ENCODE peak calls at places on chromosomes 13 and 19, in six cellular contexts. One of them, this sample, is unnamed.

GRCh38 chr13:66427330-66427990 is 802.7 kb downstream of the PCDH9 start:
- DNase-seq in tibial nerve: no peak
- DNase-seq in pancreas: no peak
- DNase-seq in MM.1S: no peak
- DNase-seq in iPS DF 6.9: no peak
- DNase-seq in breast epithelium: no peak
- DNase-seq in this sample: no peak

GRCh38 chr19:45772912-45773311 is 3.9 kb upstream of the SIX5 start:
- DNase-seq in tibial nerve: no peak
- DNase-seq in pancreas: peak
- DNase-seq in MM.1S: no peak
- DNase-seq in iPS DF 6.9: no peak
- DNase-seq in breast epithelium: no peak
- DNase-seq in this sample: no peak

GRCh38 chr13:100280681-100281080 is 191.8 kb downstream of the PCCA start:
- DNase-seq in tibial nerve: no peak
- DNase-seq in pancreas: no peak
- DNase-seq in MM.1S: no peak
- DNase-seq in iPS DF 6.9: no peak
- DNase-seq in breast epithelium: no peak
- DNase-seq in this sample: no peak

GRCh38 chr13:93522486-93522885 is 295.9 kb downstream of the GPC6 start:
- DNase-seq in tibial nerve: no peak
- DNase-seq in pancreas: no peak
- DNase-seq in MM.1S: no peak
- DNase-seq in iPS DF 6.9: no peak
- DNase-seq in breast epithelium: no peak
- DNase-seq in this sample: no peak

GRCh38 chr13:30892966-30893365 is 13.1 kb upstream of the MEDAG start:
- DNase-seq in tibial nerve: peak
- DNase-seq in pancreas: no peak
- DNase-seq in MM.1S: no peak
- DNase-seq in iPS DF 6.9: no peak
- DNase-seq in breast epithelium: no peak
- DNase-seq in this sample: peak

GRCh38 chr13:100517135-100517534 is 71.5 kb downstream of the GGACT start:
- DNase-seq in tibial nerve: no peak
- DNase-seq in pancreas: no peak
- DNase-seq in MM.1S: no peak
- DNase-seq in iPS DF 6.9: no peak
- DNase-seq in breast epithelium: no peak
- DNase-seq in this sample: no peak

GRCh38 chr19:33303791-33304759 is 1.7 kb upstream of the CEBPA start:
- DNase-seq in tibial nerve: no peak
- DNase-seq in pancreas: no peak
- DNase-seq in MM.1S: no peak
- DNase-seq in iPS DF 6.9: no peak
- DNase-seq in breast epithelium: peak
- DNase-seq in this sample: peak

GRCh38 chr13:65784088-65784816 is 1445.9 kb downstream of the PCDH9 start:
- DNase-seq in tibial nerve: no peak
- DNase-seq in pancreas: peak
- DNase-seq in MM.1S: no peak
- DNase-seq in iPS DF 6.9: no peak
- DNase-seq in breast epithelium: no peak
- DNase-seq in this sample: no peak

GRCh38 chr19:33248954-33249613 is 23.4 kb upstream of the SLC7A10 start:
- DNase-seq in tibial nerve: no peak
- DNase-seq in pancreas: peak
- DNase-seq in MM.1S: no peak
- DNase-seq in iPS DF 6.9: no peak
- DNase-seq in breast epithelium: no peak
- DNase-seq in this sample: no peak

GRCh38 chr13:97122381-97122996 is 99.6 kb upstream of the MBNL2 start:
- DNase-seq in tibial nerve: no peak
- DNase-seq in pancreas: no peak
- DNase-seq in MM.1S: no peak
- DNase-seq in iPS DF 6.9: no peak
- DNase-seq in breast epithelium: no peak
- DNase-seq in this sample: no peak

GRCh38 chr13:106533101-106533939 is 2.1 kb downstream of the EFNB2 start:
- DNase-seq in tibial nerve: peak
- DNase-seq in pancreas: peak
- DNase-seq in MM.1S: peak
- DNase-seq in iPS DF 6.9: no peak
- DNase-seq in breast epithelium: peak
- DNase-seq in this sample: peak

GRCh38 chr13:110535526-110535925 is 26.0 kb downstream of the RAB20 start:
- DNase-seq in tibial nerve: no peak
- DNase-seq in pancreas: peak
- DNase-seq in MM.1S: no peak
- DNase-seq in iPS DF 6.9: no peak
- DNase-seq in breast epithelium: no peak
- DNase-seq in this sample: no peak
- H3K27ac ChIP-seq in tibial nerve: peak
- H3K27ac ChIP-seq in pancreas: no peak
- H3K27ac ChIP-seq in MM.1S: no peak
- H3K27ac ChIP-seq in iPS DF 6.9: no peak
- H3K27ac ChIP-seq in breast epithelium: no peak
- H3K27ac ChIP-seq in this sample: no peak

GRCh38 chr19:35744688-35745327 is 410 bp downstream of the U2AF1L4 start:
- DNase-seq in tibial nerve: peak
- DNase-seq in pancreas: peak
- DNase-seq in MM.1S: peak
- DNase-seq in iPS DF 6.9: peak
- DNase-seq in breast epithelium: peak
- DNase-seq in this sample: peak

GRCh38 chr19:35745328-35746086 is at the start of the genes PSENEN and U2AF1L4:
- DNase-seq in tibial nerve: peak
- DNase-seq in pancreas: peak
- DNase-seq in MM.1S: peak
- DNase-seq in iPS DF 6.9: peak
- DNase-seq in breast epithelium: peak
- DNase-seq in this sample: peak

GRCh38 chr19:35746087-35746462 is 624 bp downstream of the PSENEN start:
- DNase-seq in tibial nerve: no peak
- DNase-seq in pancreas: no peak
- DNase-seq in MM.1S: no peak
- DNase-seq in iPS DF 6.9: no peak
- DNase-seq in breast epithelium: no peak
- DNase-seq in this sample: no peak

GRCh38 chr19:35748106-35749020 is at the start of gene LIN37:
- DNase-seq in tibial nerve: peak
- DNase-seq in pancreas: peak
- DNase-seq in MM.1S: peak
- DNase-seq in iPS DF 6.9: peak
- DNase-seq in breast epithelium: peak
- DNase-seq in this sample: peak

GRCh38 chr19:35746556-35746955 is 1.1 kb downstream of the PSENEN start:
- DNase-seq in tibial nerve: no peak
- DNase-seq in pancreas: no peak
- DNase-seq in MM.1S: no peak
- DNase-seq in iPS DF 6.9: no peak
- DNase-seq in breast epithelium: no peak
- DNase-seq in this sample: no peak
- H3K4me3 ChIP-seq in tibial nerve: no peak
- H3K4me3 ChIP-seq in pancreas: peak
- H3K4me3 ChIP-seq in MM.1S: peak
- H3K4me3 ChIP-seq in iPS DF 6.9: no peak
- H3K4me3 ChIP-seq in breast epithelium: peak
- H3K4me3 ChIP-seq in this sample: peak

GRCh38 chr13:80037505-80037888 is 303.4 kb downstream of the SPRY2 start:
- DNase-seq in tibial nerve: no peak
- DNase-seq in pancreas: no peak
- DNase-seq in MM.1S: no peak
- DNase-seq in iPS DF 6.9: no peak
- DNase-seq in breast epithelium: no peak
- DNase-seq in this sample: no peak

GRCh38 chr13:80038371-80038770 is 302.6 kb downstream of the SPRY2 start:
- DNase-seq in tibial nerve: no peak
- DNase-seq in pancreas: no peak
- DNase-seq in MM.1S: no peak
- DNase-seq in iPS DF 6.9: no peak
- DNase-seq in breast epithelium: no peak
- DNase-seq in this sample: no peak

GRCh38 chr13:80035096-80035495 is 305.8 kb downstream of the SPRY2 start:
- DNase-seq in tibial nerve: no peak
- DNase-seq in pancreas: no peak
- DNase-seq in MM.1S: no peak
- DNase-seq in iPS DF 6.9: no peak
- DNase-seq in breast epithelium: no peak
- DNase-seq in this sample: no peak

GRCh38 chr13:80039000-80039399 is 301.9 kb downstream of the SPRY2 start:
- DNase-seq in tibial nerve: no peak
- DNase-seq in pancreas: no peak
- DNase-seq in MM.1S: no peak
- DNase-seq in iPS DF 6.9: no peak
- DNase-seq in breast epithelium: no peak
- DNase-seq in this sample: no peak

GRCh38 chr13:80036845-80037504 is 304.0 kb downstream of the SPRY2 start:
- DNase-seq in tibial nerve: no peak
- DNase-seq in pancreas: no peak
- DNase-seq in MM.1S: no peak
- DNase-seq in iPS DF 6.9: no peak
- DNase-seq in breast epithelium: no peak
- DNase-seq in this sample: no peak
- H3K27ac ChIP-seq in tibial nerve: peak
- H3K27ac ChIP-seq in pancreas: no peak
- H3K27ac ChIP-seq in MM.1S: no peak
- H3K27ac ChIP-seq in iPS DF 6.9: no peak
- H3K27ac ChIP-seq in breast epithelium: no peak
- H3K27ac ChIP-seq in this sample: no peak

GRCh38 chr19:3163943-3164342 is 14.6 kb upstream of the S1PR4 start:
- DNase-seq in tibial nerve: no peak
- DNase-seq in pancreas: no peak
- DNase-seq in MM.1S: no peak
- DNase-seq in iPS DF 6.9: no peak
- DNase-seq in breast epithelium: no peak
- DNase-seq in this sample: no peak
- H3K4me3 ChIP-seq in tibial nerve: no peak
- H3K4me3 ChIP-seq in pancreas: no peak
- H3K4me3 ChIP-seq in MM.1S: no peak
- H3K4me3 ChIP-seq in iPS DF 6.9: no peak
- H3K4me3 ChIP-seq in breast epithelium: no peak
- H3K4me3 ChIP-seq in this sample: no peak

GRCh38 chr19:19028526-19028925 is 4.8 kb downstream of the SUGP2 start:
- DNase-seq in tibial nerve: no peak
- DNase-seq in pancreas: no peak
- DNase-seq in MM.1S: no peak
- DNase-seq in iPS DF 6.9: no peak
- DNase-seq in breast epithelium: no peak
- DNase-seq in this sample: no peak

GRCh38 chr19:19022380-19022961 is 10.8 kb downstream of the SUGP2 start:
- DNase-seq in tibial nerve: no peak
- DNase-seq in pancreas: no peak
- DNase-seq in MM.1S: no peak
- DNase-seq in iPS DF 6.9: no peak
- DNase-seq in breast epithelium: no peak
- DNase-seq in this sample: no peak

GRCh38 chr19:19027228-19027627 is 6.1 kb downstream of the SUGP2 start:
- DNase-seq in tibial nerve: no peak
- DNase-seq in pancreas: no peak
- DNase-seq in MM.1S: no peak
- DNase-seq in iPS DF 6.9: no peak
- DNase-seq in breast epithelium: no peak
- DNase-seq in this sample: no peak

GRCh38 chr19:19021115-19021514 is 12.2 kb downstream of the SUGP2 start:
- DNase-seq in tibial nerve: no peak
- DNase-seq in pancreas: no peak
- DNase-seq in MM.1S: no peak
- DNase-seq in iPS DF 6.9: no peak
- DNase-seq in breast epithelium: no peak
- DNase-seq in this sample: no peak

DNA sequence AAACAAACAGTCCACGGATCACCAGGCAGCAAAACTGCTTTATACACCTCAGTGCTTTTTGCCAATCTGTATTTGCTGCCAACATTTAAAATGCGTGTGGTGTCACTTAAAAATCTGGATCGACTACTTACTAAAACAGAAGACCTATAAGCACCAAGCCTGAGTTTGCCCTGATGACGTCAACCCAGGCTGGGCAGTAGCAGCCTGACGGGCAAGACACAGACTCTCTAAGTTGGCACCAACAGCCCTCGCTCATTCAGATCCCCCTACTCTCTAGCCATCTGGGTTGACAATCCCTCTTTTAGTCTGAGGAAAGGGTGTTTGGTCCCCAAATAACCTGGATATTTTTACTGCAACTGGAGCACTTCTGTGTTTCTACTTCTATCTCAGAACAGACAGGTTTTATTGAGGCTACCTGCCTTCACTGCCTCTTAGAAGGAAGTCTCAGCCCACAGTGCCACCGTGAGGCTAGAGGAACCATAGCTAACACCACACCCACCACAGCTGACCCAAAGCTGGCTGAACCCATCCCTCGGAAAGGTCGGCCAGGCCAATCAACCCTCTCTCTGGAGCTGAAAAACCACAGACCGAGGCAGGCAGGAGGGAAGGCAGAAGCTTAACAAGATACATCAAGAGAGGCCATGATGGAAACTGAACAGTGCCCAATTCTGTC is 6.9 kb downstream of the SUGP2 start:
- DNase-seq in tibial nerve: peak
- DNase-seq in pancreas: peak
- DNase-seq in MM.1S: no peak
- DNase-seq in iPS DF 6.9: no peak
- DNase-seq in breast epithelium: no peak
- DNase-seq in this sample: no peak
- H3K27ac ChIP-seq in tibial nerve: no peak
- H3K27ac ChIP-seq in pancreas: no peak
- H3K27ac ChIP-seq in MM.1S: no peak
- H3K27ac ChIP-seq in iPS DF 6.9: no peak
- H3K27ac ChIP-seq in breast epithelium: peak
- H3K27ac ChIP-seq in this sample: no peak

GRCh38 chr13:48448285-48448962 is 35.5 kb upstream of the LPAR6 start:
- DNase-seq in tibial nerve: no peak
- DNase-seq in pancreas: no peak
- DNase-seq in MM.1S: no peak
- DNase-seq in iPS DF 6.9: no peak
- DNase-seq in breast epithelium: no peak
- DNase-seq in this sample: no peak
- H3K4me3 ChIP-seq in tibial nerve: no peak
- H3K4me3 ChIP-seq in pancreas: no peak
- H3K4me3 ChIP-seq in MM.1S: no peak
- H3K4me3 ChIP-seq in iPS DF 6.9: no peak
- H3K4me3 ChIP-seq in breast epithelium: no peak
- H3K4me3 ChIP-seq in this sample: peak

DNA sequence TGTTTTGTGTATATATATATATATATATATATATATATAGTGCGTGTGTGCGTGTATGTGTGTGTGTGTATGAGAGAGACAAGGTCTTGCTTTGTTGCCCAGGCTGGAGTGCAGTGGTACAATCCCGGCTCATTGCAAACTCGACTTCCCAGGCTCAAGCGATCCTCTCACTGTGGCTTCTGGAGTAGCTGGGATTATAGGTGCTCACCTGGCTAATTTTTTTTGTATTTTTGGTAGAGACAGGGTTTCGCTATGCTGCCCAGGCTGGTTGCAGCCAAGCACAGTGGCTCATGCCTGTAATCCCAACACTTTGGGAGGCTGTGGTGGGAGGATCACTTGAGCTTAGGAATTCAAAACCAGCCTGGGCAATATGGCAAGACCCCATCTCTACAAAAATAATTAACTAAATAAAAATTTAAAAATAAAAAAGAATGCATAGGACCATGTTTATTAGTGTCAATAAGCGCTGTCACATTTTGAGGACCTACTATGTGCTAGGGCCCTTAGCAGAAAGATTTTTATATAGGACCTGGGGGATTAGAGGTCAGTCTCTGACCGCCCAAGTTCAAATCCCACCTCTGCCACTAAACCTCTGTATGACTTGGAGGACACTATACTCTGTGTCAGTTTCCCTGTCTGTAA is 1.8 kb downstream of the PVR start:
- DNase-seq in tibial nerve: no peak
- DNase-seq in pancreas: peak
- DNase-seq in MM.1S: no peak
- DNase-seq in iPS DF 6.9: no peak
- DNase-seq in breast epithelium: no peak
- DNase-seq in this sample: no peak
- H3K27ac ChIP-seq in tibial nerve: peak
- H3K27ac ChIP-seq in pancreas: no peak
- H3K27ac ChIP-seq in MM.1S: no peak
- H3K27ac ChIP-seq in iPS DF 6.9: no peak
- H3K27ac ChIP-seq in breast epithelium: no peak
- H3K27ac ChIP-seq in this sample: no peak

This sample was measured in coronary artery.